ENCODE peak calls at places on chromosomes 1 and 21, in eight cellular contexts. T is left ventricle myocardium inferior, R is brain microvascular endothelial cell, Y is right lobe of liver, M is heart left ventricle, B is psoas muscle, Z is foreskin keratinocyte, E is fibroblast of the aortic adventitia. J is an unnamed sample.

GRCh38 chr1:231590453-231591198 is 36.0 kb upstream of the DISC1 start:
- DNase-seq in T (peak; percentile 41), R (peak; percentile 64), Y (peak; percentile 59), M (peak; percentile 49), B (no peak), Z (peak; percentile 61), E (peak; percentile 86), J (peak; percentile 54)

GRCh38 chr1:60132985-60133673 is 59.6 kb upstream of the C1orf87 start:
- DNase-seq in T (no peak), R (peak; percentile 70), Y (no peak), M (no peak), B (no peak), Z (peak; percentile 49), E (peak; percentile 94), J (no peak)

GRCh38 chr1:240967070-240967724 is 355.2 kb upstream of the GREM2 start:
- DNase-seq in T (no peak), R (peak; percentile 9), Y (no peak), M (no peak), B (no peak), Z (no peak), E (peak; percentile 9), J (no peak)

GRCh38 chr21:45555557-45556301 is 13.5 kb upstream of the SLC19A1 start:
- DNase-seq in T (peak; percentile 73), R (peak; percentile 62), Y (peak; percentile 91), M (peak; percentile 74), B (peak; percentile 87), Z (peak; percentile 68), E (peak; percentile 13), J (peak; percentile 89)

GRCh38 chr1:159790237-159790917 is 9.6 kb downstream of the DUSP23 start:
- DNase-seq in T (no peak), R (no peak), Y (no peak), M (no peak), B (no peak), Z (no peak), E (peak; percentile 25), J (no peak)

GRCh38 chr1:29243863-29244185 is 7.5 kb downstream of the PTPRU start:
- DNase-seq in T (no peak), R (peak; percentile 82), Y (no peak), M (no peak), B (no peak), Z (peak; percentile 35), E (peak; percentile 32), J (no peak)

GRCh38 chr21:26441081-26441610 is 131.9 kb downstream of the CYYR1 start:
- DNase-seq in T (no peak), R (no peak), Y (no peak), M (no peak), B (no peak), Z (no peak), E (no peak), J (no peak)

GRCh38 chr1:228004331-228004871 is 2.4 kb upstream of the WNT3A start:
- DNase-seq in T (no peak), R (no peak), Y (peak; percentile 37), M (no peak), B (no peak), Z (peak; percentile 35), E (no peak), J (peak; percentile 29)

GRCh38 chr1:1333551-1334241 is 2.6 kb downstream of the TAS1R3 start:
- DNase-seq in T (no peak), R (no peak), Y (no peak), M (no peak), B (peak; percentile 78), Z (no peak), E (no peak), J (no peak)

GRCh38 chr1:166906647-166907046 is 30.6 kb upstream of the TADA1 start:
- DNase-seq in T (no peak), R (no peak), Y (no peak), M (no peak), B (no peak), Z (no peak), E (peak; percentile 31), J (no peak)

GRCh38 chr1:150234647-150235435 is 1.1 kb downstream of the ANP32E start:
- DNase-seq in T (peak; percentile 85), R (peak; percentile 70), Y (peak; percentile 91), M (peak; percentile 85), B (peak; percentile 90), Z (peak; percentile 61), E (peak; percentile 45), J (peak; percentile 78)

GRCh38 chr1:154657547-154657946 is 49.6 kb upstream of the ADAR start:
- DNase-seq in T (no peak), R (no peak), Y (no peak), M (no peak), B (no peak), Z (no peak), E (no peak), J (no peak)

GRCh38 chr1:235417101-235417697 is 50.0 kb downstream of the TBCE start:
- DNase-seq in T (no peak), R (peak; percentile 88), Y (no peak), M (no peak), B (no peak), Z (peak; percentile 63), E (peak; percentile 93), J (peak; percentile 57)

GRCh38 chr1:209937996-209938959 is at the start of gene SYT14:
- DNase-seq in T (no peak), R (peak; percentile 4), Y (no peak), M (no peak), B (no peak), Z (peak; percentile 41), E (peak; percentile 40), J (no peak)

DNA sequence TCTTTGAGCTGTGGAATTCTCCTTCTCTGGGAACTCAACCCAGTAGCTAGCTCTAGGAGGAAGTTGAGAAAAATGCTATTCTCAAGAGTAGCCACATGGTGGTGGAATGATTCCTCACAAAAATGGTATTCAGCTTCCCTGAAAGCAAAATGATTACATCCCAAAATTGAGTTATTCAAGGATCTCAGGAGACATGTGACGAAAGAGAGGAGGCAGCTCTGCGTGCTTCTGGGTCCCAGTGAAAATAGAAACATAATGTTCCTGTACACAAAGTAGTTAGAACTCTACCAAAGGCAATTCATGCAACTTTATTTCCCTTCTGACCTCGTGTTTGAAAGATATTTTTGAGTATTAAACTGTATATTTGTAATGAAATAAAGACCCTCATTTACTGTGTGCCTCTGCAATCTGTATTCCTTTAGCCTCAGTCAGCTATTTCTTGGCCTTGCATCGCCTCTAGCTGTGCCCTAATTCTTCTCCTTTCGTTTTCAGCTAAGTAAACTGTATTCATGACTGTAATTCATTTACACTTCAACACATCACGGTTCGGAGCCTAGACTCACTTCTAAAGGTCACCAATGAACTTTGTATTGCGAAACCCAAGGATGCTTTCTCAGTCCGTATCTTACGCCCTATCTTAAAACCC is 167.3 kb downstream of the FASLG start:
- DNase-seq in T (no peak), R (peak; percentile 90), Y (no peak), M (no peak), B (no peak), Z (peak; percentile 68), E (peak; percentile 94), J (no peak)
- TF ChIP-seq CTCF in T (peak; percentile 74), R (peak; percentile 68), Y (peak; percentile 63), M (peak; percentile 50), B (peak; percentile 50), Z (peak; percentile 89), E (peak; percentile 68), J (peak; percentile 56)

GRCh38 chr1:37323486-37324377 is 150.6 kb upstream of the ZC3H12A start:
- DNase-seq in T (no peak), R (peak; percentile 19), Y (no peak), M (no peak), B (no peak), Z (peak; percentile 3), E (peak; percentile 2), J (no peak)
- TF ChIP-seq CTCF in T (peak; percentile 46), R (peak; percentile 81), Y (peak; percentile 48), M (no peak), B (peak; percentile 42), Z (peak; percentile 80), E (peak; percentile 53), J (no peak)

DNA sequence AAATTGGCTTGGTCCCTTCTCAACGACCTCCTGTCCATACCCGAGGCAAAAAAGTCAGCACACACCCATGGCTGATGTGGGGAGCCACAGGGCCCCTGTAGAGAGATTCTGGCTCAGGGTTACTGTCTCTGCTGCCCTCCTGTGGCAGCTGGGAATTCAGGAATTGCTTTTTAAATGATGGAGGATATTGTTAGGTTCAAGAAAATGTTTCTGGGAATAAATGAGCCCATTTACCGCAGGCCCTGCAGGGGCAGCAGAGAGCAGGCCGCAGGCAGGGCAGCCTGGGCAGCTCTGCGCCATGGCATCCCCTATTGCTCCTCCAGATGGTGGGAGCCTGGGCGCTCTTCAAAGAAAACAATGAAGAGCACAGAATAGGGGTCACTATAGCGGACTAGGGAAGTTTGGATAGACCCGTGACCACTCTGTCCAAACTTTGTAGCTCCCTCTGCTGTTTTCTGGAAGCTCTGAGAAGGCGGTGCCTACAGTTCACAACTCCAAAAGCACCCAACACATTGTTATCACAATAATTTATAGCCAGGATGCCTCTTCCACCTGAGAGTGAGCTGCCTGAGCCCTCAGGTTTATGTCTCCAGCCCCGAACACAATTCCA is 201.1 kb downstream of the BACH1 start:
- DNase-seq in T (no peak), R (peak; percentile 45), Y (no peak), M (no peak), B (no peak), Z (peak; percentile 44), E (no peak), J (no peak)
- TF ChIP-seq CTCF in T (peak; percentile 52), R (peak; percentile 78), Y (peak; percentile 40), M (no peak), B (no peak), Z (peak; percentile 97), E (peak; percentile 26), J (no peak)

DNA sequence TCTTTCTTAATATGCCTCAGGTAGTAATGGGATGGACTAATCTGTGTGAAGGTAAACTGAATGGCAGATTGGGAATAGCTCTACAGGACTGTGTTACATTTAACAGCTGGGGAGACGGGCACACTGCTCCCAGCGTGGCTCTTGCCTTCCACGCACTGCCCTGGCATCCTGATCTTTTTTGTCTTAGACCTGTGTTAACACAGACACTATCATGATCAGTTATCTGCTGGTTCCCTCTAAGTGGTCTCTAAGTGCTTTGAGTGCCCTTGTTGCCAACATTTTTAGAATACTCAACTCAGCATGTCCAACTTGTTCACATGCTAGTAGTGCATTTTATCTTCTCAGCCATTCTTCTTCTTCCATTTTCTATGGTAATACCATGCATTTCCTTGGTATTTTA is 208.1 kb downstream of the RYR2 start:
- DNase-seq in T (no peak), R (no peak), Y (no peak), M (no peak), B (no peak), Z (no peak), E (no peak), J (no peak)
- TF ChIP-seq CTCF in T (no peak), R (no peak), Y (no peak), M (no peak), B (no peak), Z (no peak), E (no peak), J (no peak)

J was measured in lung.